ENCODE peak calls at places on chromosomes 5 and 9, in six cellular contexts. One of them, this sample, is unnamed. For H3K36me3, the result is how much of the 10 kb centered on the place peaks cover.

GRCh38 chr9:121744002-121744686 is 92.7 kb downstream of the DAB2IP start:
- DNase-seq in suprapubic skin: no peak
- DNase-seq in heart left ventricle: no peak
- DNase-seq in IMR-90: peak
- DNase-seq in HepG2: peak
- DNase-seq in Peyer's patch: peak
- DNase-seq in this sample: peak

GRCh38 chr5:124692324-124692723 is 54.1 kb downstream of the ZNF608 start:
- DNase-seq in suprapubic skin: no peak
- DNase-seq in heart left ventricle: no peak
- DNase-seq in IMR-90: peak
- DNase-seq in HepG2: no peak
- DNase-seq in Peyer's patch: no peak
- DNase-seq in this sample: no peak

GRCh38 chr5:58666598-58667595 is 84.0 kb downstream of the RAB3C start:
- DNase-seq in suprapubic skin: no peak
- DNase-seq in heart left ventricle: no peak
- DNase-seq in IMR-90: no peak
- DNase-seq in HepG2: no peak
- DNase-seq in Peyer's patch: no peak
- DNase-seq in this sample: no peak

GRCh38 chr5:144487761-144488160 is 317.1 kb downstream of the KCTD16 start:
- DNase-seq in suprapubic skin: no peak
- DNase-seq in heart left ventricle: no peak
- DNase-seq in IMR-90: no peak
- DNase-seq in HepG2: no peak
- DNase-seq in Peyer's patch: no peak
- DNase-seq in this sample: no peak

GRCh38 chr9:21813575-21814473 is 11.4 kb downstream of the MTAP start:
- DNase-seq in suprapubic skin: no peak
- DNase-seq in heart left ventricle: no peak
- DNase-seq in IMR-90: peak
- DNase-seq in HepG2: peak
- DNase-seq in Peyer's patch: peak
- DNase-seq in this sample: peak

GRCh38 chr5:2889946-2890475 is 138.5 kb upstream of the IRX2 start:
- DNase-seq in suprapubic skin: peak
- DNase-seq in heart left ventricle: no peak
- DNase-seq in IMR-90: no peak
- DNase-seq in HepG2: no peak
- DNase-seq in Peyer's patch: no peak
- DNase-seq in this sample: no peak

GRCh38 chr5:123105882-123106281 is 16.8 kb downstream of the PRDM6 start:
- DNase-seq in suprapubic skin: no peak
- DNase-seq in heart left ventricle: no peak
- DNase-seq in IMR-90: no peak
- DNase-seq in HepG2: no peak
- DNase-seq in Peyer's patch: no peak
- DNase-seq in this sample: no peak

GRCh38 chr5:93572773-93573626 is 8.0 kb downstream of the NR2F1-AS1 start:
- DNase-seq in suprapubic skin: no peak
- DNase-seq in heart left ventricle: peak
- DNase-seq in IMR-90: no peak
- DNase-seq in HepG2: no peak
- DNase-seq in Peyer's patch: no peak
- DNase-seq in this sample: no peak

GRCh38 chr9:93304574-93305496 is 120.9 kb downstream of the WNK2 start:
- DNase-seq in suprapubic skin: peak
- DNase-seq in heart left ventricle: peak
- DNase-seq in IMR-90: peak
- DNase-seq in HepG2: peak
- DNase-seq in Peyer's patch: peak
- DNase-seq in this sample: peak

GRCh38 chr5:80408475-80408875 is 611 bp downstream of the ZFYVE16 start:
- DNase-seq in suprapubic skin: peak
- DNase-seq in heart left ventricle: peak
- DNase-seq in IMR-90: peak
- DNase-seq in HepG2: peak
- DNase-seq in Peyer's patch: peak
- DNase-seq in this sample: peak

GRCh38 chr5:80408976-80409926 is 1.4 kb downstream of the ZFYVE16 start:
- DNase-seq in suprapubic skin: no peak
- DNase-seq in heart left ventricle: no peak
- DNase-seq in IMR-90: peak
- DNase-seq in HepG2: no peak
- DNase-seq in Peyer's patch: no peak
- DNase-seq in this sample: no peak

GRCh38 chr5:80411589-80412219 is 3.8 kb downstream of the ZFYVE16 start:
- DNase-seq in suprapubic skin: no peak
- DNase-seq in heart left ventricle: no peak
- DNase-seq in IMR-90: peak
- DNase-seq in HepG2: no peak
- DNase-seq in Peyer's patch: no peak
- DNase-seq in this sample: no peak

GRCh38 chr5:80406980-80407734 is 707 bp upstream of the ZFYVE16 start:
- DNase-seq in suprapubic skin: no peak
- DNase-seq in heart left ventricle: no peak
- DNase-seq in IMR-90: peak
- DNase-seq in HepG2: peak
- DNase-seq in Peyer's patch: peak
- DNase-seq in this sample: no peak

GRCh38 chr5:80407735-80408474 is at the start of gene ZFYVE16:
- DNase-seq in suprapubic skin: peak
- DNase-seq in heart left ventricle: peak
- DNase-seq in IMR-90: peak
- DNase-seq in HepG2: peak
- DNase-seq in Peyer's patch: peak
- DNase-seq in this sample: peak
- TF ChIP-seq POLR2A in suprapubic skin: peak
- TF ChIP-seq POLR2A in heart left ventricle: peak
- TF ChIP-seq POLR2A in IMR-90: peak
- TF ChIP-seq POLR2A in HepG2: peak
- TF ChIP-seq POLR2A in Peyer's patch: peak
- TF ChIP-seq POLR2A in this sample: peak

GRCh38 chr5:34834794-34835089 is 4.2 kb upstream of the TTC23L start:
- DNase-seq in suprapubic skin: no peak
- DNase-seq in heart left ventricle: no peak
- DNase-seq in IMR-90: no peak
- DNase-seq in HepG2: no peak
- DNase-seq in Peyer's patch: no peak
- DNase-seq in this sample: no peak

GRCh38 chr5:34833991-34834793 is 4.8 kb upstream of the TTC23L start:
- DNase-seq in suprapubic skin: no peak
- DNase-seq in heart left ventricle: no peak
- DNase-seq in IMR-90: no peak
- DNase-seq in HepG2: no peak
- DNase-seq in Peyer's patch: no peak
- DNase-seq in this sample: no peak

GRCh38 chr5:34833090-34833489 is 5.9 kb upstream of the TTC23L start:
- DNase-seq in suprapubic skin: no peak
- DNase-seq in heart left ventricle: no peak
- DNase-seq in IMR-90: no peak
- DNase-seq in HepG2: no peak
- DNase-seq in Peyer's patch: no peak
- DNase-seq in this sample: no peak

GRCh38 chr5:34831328-34831727 is 7.6 kb upstream of the TTC23L start:
- DNase-seq in suprapubic skin: no peak
- DNase-seq in heart left ventricle: no peak
- DNase-seq in IMR-90: no peak
- DNase-seq in HepG2: no peak
- DNase-seq in Peyer's patch: no peak
- DNase-seq in this sample: no peak

DNA sequence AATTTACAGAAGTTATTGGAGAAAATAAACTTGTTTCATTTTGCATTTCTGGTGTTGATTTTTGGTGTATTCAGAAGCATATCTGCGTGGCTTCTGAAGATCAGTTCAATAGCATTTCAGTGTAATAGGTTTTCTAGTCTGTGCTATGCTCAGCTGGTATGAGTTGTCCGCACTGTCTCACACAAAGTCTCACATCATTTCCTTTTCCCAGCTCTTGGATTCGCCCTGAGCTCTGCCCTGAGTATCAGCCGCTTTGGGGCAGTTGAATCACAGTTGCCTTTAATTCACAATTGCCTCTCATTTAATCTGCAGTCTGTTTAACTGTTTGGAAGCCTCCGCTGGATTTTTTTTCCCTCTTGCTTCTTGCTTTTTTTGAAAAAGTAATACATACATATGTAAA is 6.4 kb upstream of the TTC23L start:
- DNase-seq in suprapubic skin: no peak
- DNase-seq in heart left ventricle: no peak
- DNase-seq in IMR-90: no peak
- DNase-seq in HepG2: no peak
- DNase-seq in Peyer's patch: no peak
- DNase-seq in this sample: no peak
- H3K36me3 ChIP-seq in suprapubic skin: under half
- H3K36me3 ChIP-seq in heart left ventricle: under half
- H3K36me3 ChIP-seq in IMR-90: under half
- H3K36me3 ChIP-seq in HepG2: under half
- H3K36me3 ChIP-seq in Peyer's patch: under half
- H3K36me3 ChIP-seq in this sample: under half

DNA sequence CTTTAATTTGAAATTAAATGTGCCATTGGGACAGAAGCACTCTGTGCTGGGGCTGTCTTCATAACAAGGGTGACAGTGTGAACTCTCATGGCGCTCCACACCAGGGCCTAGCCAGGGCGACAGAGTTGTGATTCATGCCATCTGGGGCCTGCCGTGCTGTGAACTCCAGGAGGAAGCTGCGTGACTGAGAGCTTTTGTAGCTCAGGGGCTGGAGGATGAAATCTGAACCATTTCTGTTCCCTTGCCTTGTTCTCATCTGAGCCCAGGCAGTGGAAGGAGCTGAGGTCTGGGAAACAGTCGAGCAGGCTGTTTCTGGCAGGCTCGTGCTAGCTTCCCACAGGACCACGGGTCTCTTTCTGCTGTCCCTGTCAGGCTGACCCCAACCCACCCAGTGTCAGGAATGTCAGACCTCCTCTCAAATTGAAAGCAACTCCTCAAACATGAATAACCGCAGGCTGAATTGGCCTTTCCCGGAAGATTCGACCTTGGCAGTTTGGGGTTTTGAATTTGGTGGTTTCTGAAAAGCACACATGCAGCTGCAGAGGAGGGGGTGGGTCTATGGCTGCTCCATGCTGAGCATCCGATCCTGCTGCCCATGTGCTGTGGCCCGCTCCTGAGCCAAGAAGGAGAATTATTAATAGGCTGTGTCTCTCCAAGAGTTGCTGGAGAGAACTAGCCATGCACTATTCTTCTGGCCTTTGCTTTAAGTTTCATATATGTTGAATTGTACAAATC is 69.2 kb upstream of the RPS23 start:
- DNase-seq in suprapubic skin: no peak
- DNase-seq in heart left ventricle: no peak
- DNase-seq in IMR-90: peak
- DNase-seq in HepG2: no peak
- DNase-seq in Peyer's patch: no peak
- DNase-seq in this sample: no peak
- TF ChIP-seq POLR2A in suprapubic skin: no peak
- TF ChIP-seq POLR2A in heart left ventricle: no peak
- TF ChIP-seq POLR2A in IMR-90: no peak
- TF ChIP-seq POLR2A in HepG2: no peak
- TF ChIP-seq POLR2A in Peyer's patch: no peak
- TF ChIP-seq POLR2A in this sample: no peak

GRCh38 chr9:107337676-107338590 is 54.9 kb downstream of the RAD23B start:
- DNase-seq in suprapubic skin: no peak
- DNase-seq in heart left ventricle: no peak
- DNase-seq in IMR-90: no peak
- DNase-seq in HepG2: no peak
- DNase-seq in Peyer's patch: no peak
- DNase-seq in this sample: peak
- H3K36me3 ChIP-seq in suprapubic skin: under half
- H3K36me3 ChIP-seq in heart left ventricle: under half
- H3K36me3 ChIP-seq in IMR-90: under half
- H3K36me3 ChIP-seq in HepG2: under half
- H3K36me3 ChIP-seq in Peyer's patch: under half
- H3K36me3 ChIP-seq in this sample: under half

GRCh38 chr5:61397238-61397637 is 65.2 kb downstream of the ZSWIM6 start:
- DNase-seq in suprapubic skin: no peak
- DNase-seq in heart left ventricle: no peak
- DNase-seq in IMR-90: peak
- DNase-seq in HepG2: no peak
- DNase-seq in Peyer's patch: no peak
- DNase-seq in this sample: no peak

GRCh38 chr5:61398440-61398839 is 66.4 kb downstream of the ZSWIM6 start:
- DNase-seq in suprapubic skin: no peak
- DNase-seq in heart left ventricle: no peak
- DNase-seq in IMR-90: no peak
- DNase-seq in HepG2: no peak
- DNase-seq in Peyer's patch: no peak
- DNase-seq in this sample: no peak

GRCh38 chr5:61394793-61395192 is 62.7 kb downstream of the ZSWIM6 start:
- DNase-seq in suprapubic skin: no peak
- DNase-seq in heart left ventricle: no peak
- DNase-seq in IMR-90: no peak
- DNase-seq in HepG2: no peak
- DNase-seq in Peyer's patch: no peak
- DNase-seq in this sample: no peak

GRCh38 chr5:61397937-61398336 is 65.9 kb downstream of the ZSWIM6 start:
- DNase-seq in suprapubic skin: no peak
- DNase-seq in heart left ventricle: no peak
- DNase-seq in IMR-90: no peak
- DNase-seq in HepG2: no peak
- DNase-seq in Peyer's patch: no peak
- DNase-seq in this sample: no peak

DNA sequence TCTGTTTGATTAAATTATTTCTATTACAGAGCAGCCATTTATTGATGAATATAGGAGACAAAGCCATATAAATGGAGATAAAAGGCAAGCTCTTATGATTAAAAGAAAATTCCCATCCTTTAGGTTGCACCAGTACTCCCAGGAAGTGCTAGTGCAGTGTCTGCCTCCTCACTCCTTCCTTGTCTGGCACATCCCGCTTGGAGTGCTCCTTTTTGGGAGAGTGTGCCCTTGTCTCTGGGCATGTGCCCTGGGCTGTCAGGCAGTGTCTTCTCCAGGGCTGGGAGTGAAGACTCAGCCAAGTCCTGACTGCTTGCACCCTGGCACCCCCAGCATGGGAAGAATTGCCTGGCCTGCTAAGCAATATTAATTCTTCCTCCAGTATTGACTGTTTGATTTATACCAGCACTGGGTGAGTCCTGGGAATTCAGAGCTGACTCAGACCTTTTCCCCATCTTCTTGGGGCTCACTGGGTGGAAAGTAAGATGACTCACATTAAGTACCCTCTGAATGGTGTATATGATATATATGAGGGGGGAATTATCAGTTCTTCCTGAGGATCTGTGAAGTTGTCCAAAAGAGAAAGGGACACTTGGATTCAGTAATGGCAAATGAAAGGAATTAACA is 62.1 kb downstream of the ZSWIM6 start:
- DNase-seq in suprapubic skin: no peak
- DNase-seq in heart left ventricle: no peak
- DNase-seq in IMR-90: peak
- DNase-seq in HepG2: no peak
- DNase-seq in Peyer's patch: no peak
- DNase-seq in this sample: no peak
- TF ChIP-seq POLR2A in suprapubic skin: no peak
- TF ChIP-seq POLR2A in heart left ventricle: no peak
- TF ChIP-seq POLR2A in IMR-90: no peak
- TF ChIP-seq POLR2A in HepG2: no peak
- TF ChIP-seq POLR2A in Peyer's patch: no peak
- TF ChIP-seq POLR2A in this sample: no peak